ENCODE peak calls at places on chromosomes 16 and 17, in five cellular contexts. I is T1000, Q is cardiac fibroblast, B is aorta, M is COR-L47. D is an unnamed sample.

GRCh38 chr17:32323784-32324590 is 18.0 kb downstream of the C17orf75 start:
- DNase-seq in I (peak; percentile 16), B (peak; percentile 52), Q (no peak), M (peak; percentile 8), D (peak; percentile 17)

GRCh38 chr17:41800601-41801373 is 11.0 kb downstream of the P3H4 start:
- DNase-seq in Q (peak; percentile 58), I (no peak), B (no peak), M (peak; percentile 80), D (no peak)

GRCh38 chr16:28181557-28181914 is 30.2 kb downstream of the XPO6 start:
- DNase-seq in M (no peak), B (no peak), Q (peak; percentile 91), I (peak; percentile 37), D (peak; percentile 88)

GRCh38 chr17:47741109-47741792 is 8.2 kb downstream of the TBX21 start:
- DNase-seq in M (no peak), Q (no peak), I (no peak), B (no peak), D (no peak)

GRCh38 chr16:63982156-63982555 is 1139.7 kb downstream of the CDH11 start:
- DNase-seq in M (no peak), I (no peak), Q (no peak), B (no peak), D (peak; percentile 11)

GRCh38 chr17:82173351-82174041 is 39.1 kb downstream of the CCDC57 start:
- DNase-seq in B (no peak), Q (no peak), M (no peak), I (no peak), D (no peak)

GRCh38 chr17:40846515-40847155 is 20.4 kb downstream of the KRT12 start:
- DNase-seq in I (no peak), Q (no peak), M (no peak), B (no peak), D (no peak)

GRCh38 chr16:10356870-10357842 is 28.7 kb upstream of the ATF7IP2 start:
- DNase-seq in Q (no peak), B (no peak), M (no peak), I (no peak), D (no peak)

GRCh38 chr16:22077700-22078313 is 14.5 kb upstream of the VWA3A start:
- DNase-seq in I (peak; percentile 65), Q (peak; percentile 79), M (peak; percentile 38), B (peak; percentile 81), D (peak; percentile 26)

GRCh38 chr16:67419931-67420330 is 3.7 kb upstream of the ZDHHC1 start:
- DNase-seq in M (no peak), B (no peak), I (no peak), Q (no peak), D (no peak)

GRCh38 chr17:5422505-5422904 is 2.5 kb downstream of the RPAIN start:
- DNase-seq in M (no peak), B (no peak), Q (peak; percentile 21), I (no peak), D (no peak)

GRCh38 chr17:80024206-80024972 is 11.3 kb downstream of the TBC1D16 start:
- DNase-seq in I (no peak), B (no peak), M (no peak), Q (no peak), D (no peak)

GRCh38 chr17:79075433-79075805 is 795 bp downstream of the ENGASE start:
- DNase-seq in I (no peak), M (no peak), B (no peak), Q (peak; percentile 14), D (no peak)

GRCh38 chr17:76265624-76266243 is 586 bp downstream of the UBALD2 start:
- DNase-seq in M (peak; percentile 33), B (peak; percentile 90), I (peak; percentile 22), Q (peak; percentile 75), D (no peak)

GRCh38 chr16:85778873-85779272 is 20.5 kb downstream of the EMC8 start:
- DNase-seq in M (no peak), B (peak; percentile 27), I (no peak), Q (no peak), D (no peak)

GRCh38 chr17:3801792-3802191 is 804 bp upstream of the ITGAE start:
- DNase-seq in B (peak; percentile 24), Q (no peak), I (no peak), M (no peak), D (no peak)

GRCh38 chr16:24378999-24379398 is 122.9 kb downstream of the CACNG3 start:
- DNase-seq in I (no peak), B (no peak), Q (no peak), M (no peak), D (no peak)

GRCh38 chr16:57970319-57970718 is 609 bp downstream of the CNGB1 start:
- DNase-seq in I (no peak), B (no peak), M (no peak), Q (no peak), D (no peak)

GRCh38 chr16:85227924-85228462 is 115.7 kb upstream of the CIBAR2 start:
- DNase-seq in I (peak; percentile 31), B (peak; percentile 85), M (no peak), Q (peak; percentile 68), D (peak; percentile 77)

GRCh38 chr17:17422641-17423040 is 54.2 kb upstream of the MED9 start:
- DNase-seq in M (no peak), Q (no peak), B (no peak), I (no peak), D (no peak)

GRCh38 chr17:48068491-48068961 is 20.4 kb downstream of the NFE2L1 start:
- DNase-seq in I (no peak), M (no peak), Q (no peak), B (no peak), D (no peak)

GRCh38 chr17:49576121-49576905 is 642 bp downstream of the NXPH3 start:
- DNase-seq in M (peak; percentile 44), B (peak; percentile 86), I (no peak), Q (peak; percentile 60), D (no peak)

GRCh38 chr17:10623786-10624338 is 33.2 kb downstream of the MYH3 start:
- DNase-seq in I (no peak), M (no peak), Q (no peak), B (no peak), D (no peak)

GRCh38 chr16:57469917-57470470 is 7.5 kb downstream of the POLR2C start:
- DNase-seq in I (no peak), B (peak; percentile 25), M (no peak), Q (peak; percentile 10), D (no peak)

GRCh38 chr16:65789546-65789945 is 576.9 kb upstream of the CDH5 start:
- DNase-seq in M (no peak), B (no peak), I (no peak), Q (no peak), D (no peak)

GRCh38 chr16:89828199-89828869 is at the start of gene SPIRE2:
- DNase-seq in I (peak; percentile 63), M (peak; percentile 47), B (peak; percentile 93), Q (peak; percentile 80), D (peak; percentile 59)

GRCh38 chr16:23950291-23950894 is 114.6 kb downstream of the PRKCB start:
- DNase-seq in B (no peak), Q (no peak), M (no peak), I (no peak), D (no peak)

GRCh38 chr17:59839646-59840328 is 53.0 kb downstream of the TUBD1 start:
- DNase-seq in I (no peak), M (no peak), Q (peak; percentile 66), B (no peak), D (peak; percentile 42)

GRCh38 chr16:24853830-24854229 is 8.1 kb downstream of the SLC5A11 start:
- DNase-seq in I (peak; percentile 72), Q (peak; percentile 72), M (peak; percentile 15), B (no peak), D (peak; percentile 78)

GRCh38 chr17:35982409-35983191 is 1.3 kb upstream of the CCL16 start:
- DNase-seq in I (no peak), M (no peak), B (no peak), Q (no peak), D (no peak)

GRCh38 chr17:50469671-50470305 is 1.1 kb upstream of the CHAD start:
- DNase-seq in M (no peak), B (no peak), Q (no peak), I (no peak), D (no peak)

GRCh38 chr17:30278032-30278431 is 13.7 kb downstream of the BLMH start:
- DNase-seq in M (peak; percentile 29), B (no peak), Q (peak; percentile 85), I (no peak), D (peak; percentile 22)

GRCh38 chr16:46830417-46830901 is 521 bp downstream of the C16orf87 start:
- DNase-seq in B (peak; percentile 85), I (no peak), Q (peak; percentile 17), M (peak; percentile 32), D (no peak)

GRCh38 chr16:62978451-62978850 is 942.2 kb upstream of the CDH8 start:
- DNase-seq in B (no peak), Q (no peak), I (no peak), M (no peak), D (no peak)